ENCODE peak calls at places on chromosome 16, in seven cellular contexts. N is left ventricle myocardium inferior, C is tibial nerve, A is GM23338, R is SJCRH30, H is psoas muscle, J is breast epithelium. S is an unnamed sample.

GRCh38 chr16:3038256-3038655 is 1.5 kb upstream of the BICDL2 start:
- DNase-seq in N (no peak), C (no peak), A (peak; percentile 89), R (no peak), H (no peak), J (peak; percentile 84), S (no peak)

GRCh38 chr16:48916566-48916965 is 306.6 kb upstream of the N4BP1 start:
- DNase-seq in N (no peak), C (no peak), A (no peak), R (no peak), H (no peak), J (no peak), S (no peak)

GRCh38 chr16:23701045-23701444 is 12.0 kb downstream of the ERN2 start:
- DNase-seq in N (no peak), C (no peak), A (no peak), R (no peak), H (no peak), J (no peak), S (no peak)

GRCh38 chr16:68383858-68384257 is 64.5 kb downstream of the SMPD3 start:
- DNase-seq in N (no peak), C (no peak), A (no peak), R (no peak), H (no peak), J (no peak), S (no peak)

GRCh38 chr16:24497405-24497804 is 42.0 kb upstream of the RBBP6 start:
- DNase-seq in N (no peak), C (no peak), A (peak; percentile 37), R (peak; percentile 9), H (no peak), J (no peak), S (no peak)

GRCh38 chr16:50910698-50911025 is 168.8 kb downstream of the CYLD start:
- DNase-seq in N (no peak), C (no peak), A (no peak), R (no peak), H (no peak), J (no peak), S (no peak)

GRCh38 chr16:68265078-68265925 is 976 bp downstream of the SLC7A6 start:
- DNase-seq in N (peak; percentile 40), C (peak; percentile 57), A (peak; percentile 46), R (peak; percentile 33), H (peak; percentile 78), J (no peak), S (peak; percentile 94)

GRCh38 chr16:23905027-23905426 is 69.2 kb downstream of the PRKCB start:
- DNase-seq in N (peak; percentile 26), C (no peak), A (peak; percentile 86), R (no peak), H (no peak), J (no peak), S (no peak)

GRCh38 chr16:84838383-84838948 is 18.7 kb downstream of the CRISPLD2 start:
- DNase-seq in N (no peak), C (no peak), A (no peak), R (no peak), H (no peak), J (no peak), S (no peak)

DNA sequence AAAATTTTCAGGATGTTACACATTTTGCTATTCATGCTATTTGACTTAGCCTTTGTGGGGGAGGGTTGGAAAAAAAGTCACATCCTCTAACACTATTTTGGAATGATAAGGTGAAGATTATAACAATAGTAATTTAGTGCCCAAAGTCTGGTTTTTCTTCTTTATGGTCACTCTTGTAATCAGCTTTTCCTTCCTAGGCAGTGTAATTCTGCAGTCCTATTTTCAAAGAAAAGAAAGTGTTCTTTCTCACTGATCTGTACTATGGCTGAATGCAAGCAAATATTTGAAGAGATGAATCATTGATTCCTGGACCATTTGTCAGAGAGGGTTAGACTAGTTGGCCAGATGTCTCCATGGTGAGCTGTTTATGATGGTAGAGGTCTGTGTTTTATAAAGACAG is 8.4 kb downstream of the RSPRY1 start:
- DNase-seq in N (no peak), C (no peak), A (no peak), R (no peak), H (no peak), J (no peak), S (no peak)
- H3K4me1 ChIP-seq in N (peaks cover 78% of the 10 kb centered on the region), C (peaks cover 22% of the 10 kb centered on the region), A (peaks cover 4% of the 10 kb centered on the region), R (peaks cover 24% of the 10 kb centered on the region), H (peaks cover 33% of the 10 kb centered on the region), J (peaks cover 16% of the 10 kb centered on the region), S (peaks cover 49% of the 10 kb centered on the region)

GRCh38 chr16:88464447-88465318 is 11.6 kb downstream of the ZFPM1 start:
- DNase-seq in N (no peak), C (no peak), A (no peak), R (no peak), H (no peak), J (no peak), S (no peak)
- H3K4me1 ChIP-seq in N (peaks cover 19% of the 10 kb centered on the region), C (no peaks in the 10 kb centered on the region), A (peaks cover 21% of the 10 kb centered on the region), R (peaks cover 10% of the 10 kb centered on the region), H (no peaks in the 10 kb centered on the region), J (no peaks in the 10 kb centered on the region), S (peaks cover 8% of the 10 kb centered on the region)

GRCh38 chr16:53054670-53055485 is at the start of gene CHD9:
- DNase-seq in N (peak; percentile 85), C (peak; percentile 74), A (peak; percentile 94), R (peak; percentile 88), H (peak; percentile 84), J (peak; percentile 68), S (no peak)

GRCh38 chr16:53057658-53058057 is 2.9 kb downstream of the CHD9 start:
- DNase-seq in N (no peak), C (no peak), A (no peak), R (no peak), H (no peak), J (no peak), S (no peak)

GRCh38 chr16:53058441-53058840 is 3.6 kb downstream of the CHD9 start:
- DNase-seq in N (no peak), C (no peak), A (no peak), R (no peak), H (peak; percentile 49), J (no peak), S (no peak)

GRCh38 chr16:53055603-53056527 is 1.1 kb downstream of the CHD9 start:
- DNase-seq in N (no peak), C (no peak), A (peak; percentile 83), R (peak; percentile 30), H (no peak), J (no peak), S (no peak)

GRCh38 chr16:53056528-53056881 is 1.7 kb downstream of the CHD9 start:
- DNase-seq in N (no peak), C (no peak), A (no peak), R (no peak), H (no peak), J (no peak), S (no peak)
- H3K4me1 ChIP-seq in N (peaks cover 67% of the 10 kb centered on the region), C (peaks cover 16% of the 10 kb centered on the region), A (peaks cover 22% of the 10 kb centered on the region), R (peaks cover 3% of the 10 kb centered on the region), H (peaks cover 30% of the 10 kb centered on the region), J (peaks cover 1% of the 10 kb centered on the region), S (peaks cover 57% of the 10 kb centered on the region)

GRCh38 chr16:57531635-57532220 is 4.6 kb downstream of the CCDC102A start:
- DNase-seq in N (no peak), C (no peak), A (no peak), R (no peak), H (no peak), J (peak; percentile 10), S (no peak)

GRCh38 chr16:57530104-57530522 is 6.3 kb downstream of the CCDC102A start:
- DNase-seq in N (peak; percentile 18), C (no peak), A (no peak), R (no peak), H (no peak), J (no peak), S (no peak)

GRCh38 chr16:57531253-57531575 is 5.2 kb downstream of the CCDC102A start:
- DNase-seq in N (no peak), C (no peak), A (no peak), R (no peak), H (no peak), J (peak; percentile 19), S (no peak)

GRCh38 chr16:57529324-57530103 is 6.9 kb downstream of the CCDC102A start:
- DNase-seq in N (peak; percentile 7), C (no peak), A (peak; percentile 46), R (no peak), H (no peak), J (no peak), S (no peak)

GRCh38 chr16:57530531-57531252 is 5.7 kb downstream of the CCDC102A start:
- DNase-seq in N (no peak), C (no peak), A (no peak), R (no peak), H (no peak), J (peak; percentile 33), S (no peak)
- H3K4me1 ChIP-seq in N (peaks cover 50% of the 10 kb centered on the region), C (peaks cover 29% of the 10 kb centered on the region), A (peaks cover 37% of the 10 kb centered on the region), R (peaks cover 8% of the 10 kb centered on the region), H (peaks cover 7% of the 10 kb centered on the region), J (peaks cover 23% of the 10 kb centered on the region), S (peaks cover 55% of the 10 kb centered on the region)

GRCh38 chr16:89560413-89561194 is at the start of gene RPL13:
- DNase-seq in N (peak; percentile 94), C (peak; percentile 89), A (peak; percentile 98), R (peak; percentile 97), H (peak; percentile 96), J (peak; percentile 97), S (no peak)

GRCh38 chr16:89562939-89563338 is 2.5 kb downstream of the RPL13 start:
- DNase-seq in N (no peak), C (no peak), A (no peak), R (no peak), H (no peak), J (no peak), S (no peak)

GRCh38 chr16:89563639-89564392 is 3.3 kb downstream of the RPL13 start:
- DNase-seq in N (no peak), C (no peak), A (no peak), R (no peak), H (no peak), J (no peak), S (no peak)

GRCh38 chr16:89562027-89562599 is 1.6 kb downstream of the RPL13 start:
- DNase-seq in N (no peak), C (no peak), A (no peak), R (no peak), H (no peak), J (no peak), S (no peak)

DNA sequence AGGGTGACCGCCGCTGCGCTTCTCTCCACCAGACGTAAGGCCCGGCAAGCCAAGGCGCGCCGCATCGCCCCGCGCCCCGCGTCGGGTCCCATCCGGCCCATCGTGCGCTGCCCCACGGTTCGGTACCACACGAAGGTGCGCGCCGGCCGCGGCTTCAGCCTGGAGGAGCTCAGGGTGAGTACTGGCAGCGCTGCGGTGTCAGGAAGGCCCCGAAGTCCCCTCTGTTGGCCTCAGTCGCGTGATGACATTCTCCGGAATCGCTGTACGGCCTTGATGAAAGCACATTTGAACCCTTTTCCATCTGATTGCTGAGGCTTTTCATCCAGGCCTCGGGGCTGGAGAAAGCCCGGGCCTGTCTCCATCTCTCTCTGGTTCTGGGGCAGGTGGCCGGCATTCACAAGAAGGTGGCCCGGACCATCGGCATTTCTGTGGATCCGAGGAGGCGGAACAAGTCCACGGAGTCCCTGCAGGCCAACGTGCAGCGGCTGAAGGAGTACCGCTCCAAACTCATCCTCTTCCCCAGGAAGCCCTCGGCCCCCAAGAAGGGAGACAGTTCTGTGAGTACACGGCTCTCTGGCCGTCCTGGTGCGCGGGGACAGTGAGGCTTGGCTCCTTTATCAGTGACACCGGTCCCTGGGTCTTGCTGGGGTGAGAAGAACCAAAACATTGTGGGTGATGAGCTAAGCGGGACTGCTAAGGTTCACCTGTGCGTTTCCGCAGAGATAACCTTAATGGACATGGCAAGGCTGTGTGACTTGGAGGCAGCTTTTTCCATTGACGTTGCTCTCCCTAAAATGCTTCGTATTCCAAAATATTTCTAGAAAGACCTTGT is 929 bp downstream of the RPL13 start:
- DNase-seq in N (no peak), C (no peak), A (no peak), R (no peak), H (no peak), J (no peak), S (no peak)
- H3K4me1 ChIP-seq in N (peaks cover 84% of the 10 kb centered on the region), C (peaks cover 38% of the 10 kb centered on the region), A (peaks cover 29% of the 10 kb centered on the region), R (peaks cover 34% of the 10 kb centered on the region), H (peaks cover 55% of the 10 kb centered on the region), J (peaks cover 14% of the 10 kb centered on the region), S (peaks cover 59% of the 10 kb centered on the region)